ENCODE peak calls at places on chromosomes 7 and 10, in four cellular contexts. N is WTC11, A is BE2C, O is GM10248. P is an unnamed sample.

GRCh38 chr7:522071-522937 is 2.7 kb upstream of the PDGFA start:
- DNase-seq in O (peak), A (no peak), N (peak), P (peak)

GRCh38 chr10:132774905-132775863 is 10.8 kb downstream of the NKX6-2 start:
- DNase-seq in A (no peak), O (no peak), N (no peak), P (no peak)

GRCh38 chr7:31082017-31082416 is 29.9 kb downstream of the ADCYAP1R1 start:
- DNase-seq in O (no peak), A (no peak), N (no peak), P (no peak)

GRCh38 chr10:110147961-110148360 is 59.4 kb upstream of the MXI1 start:
- DNase-seq in N (no peak), A (no peak), O (no peak), P (no peak)

GRCh38 chr10:100364147-100364546 is 17.1 kb downstream of the SCD start:
- DNase-seq in A (no peak), N (no peak), O (no peak), P (no peak)

GRCh38 chr7:73738220-73738611 is 386 bp downstream of the ABHD11 start:
- DNase-seq in O (peak), A (peak), N (peak), P (peak)

GRCh38 chr7:118843456-118843855 is 619.0 kb downstream of the ANKRD7 start:
- DNase-seq in N (no peak), A (no peak), O (no peak), P (no peak)

GRCh38 chr7:143901360-143901709 is 641 bp downstream of the TCAF1 start:
- DNase-seq in N (no peak), A (peak), O (no peak), P (peak)

GRCh38 chr10:1154531-1154930 is 98.3 kb downstream of the WDR37 start:
- DNase-seq in A (no peak), N (no peak), O (no peak), P (no peak)

GRCh38 chr10:19488592-19489280 is 327.5 kb upstream of the PLXDC2 start:
- DNase-seq in N (peak), A (no peak), O (no peak), P (peak)

GRCh38 chr10:13053794-13054462 is 46.0 kb upstream of the OPTN start:
- DNase-seq in O (no peak), N (peak), A (no peak), P (no peak)

GRCh38 chr10:15844517-15844916 is 15.8 kb downstream of the MINDY3 start:
- DNase-seq in O (no peak), A (no peak), N (no peak), P (no peak)

GRCh38 chr10:6065845-6066244 is 3.7 kb upstream of the IL2RA start:
- DNase-seq in N (no peak), O (no peak), A (no peak), P (no peak)

GRCh38 chr7:45192546-45193177 is 35.1 kb downstream of the RAMP3 start:
- DNase-seq in O (no peak), A (no peak), N (no peak), P (no peak)

GRCh38 chr10:688621-689426 is 644 bp downstream of the DIP2C start:
- DNase-seq in N (peak), A (peak), O (no peak), P (peak)

GRCh38 chr7:18693401-18693800 is 197.9 kb downstream of the HDAC9 start:
- DNase-seq in N (no peak), O (no peak), A (peak), P (no peak)
- TF ChIP-seq CTCF in N (no peak), O (no peak), A (peak), P (peak)

DNA sequence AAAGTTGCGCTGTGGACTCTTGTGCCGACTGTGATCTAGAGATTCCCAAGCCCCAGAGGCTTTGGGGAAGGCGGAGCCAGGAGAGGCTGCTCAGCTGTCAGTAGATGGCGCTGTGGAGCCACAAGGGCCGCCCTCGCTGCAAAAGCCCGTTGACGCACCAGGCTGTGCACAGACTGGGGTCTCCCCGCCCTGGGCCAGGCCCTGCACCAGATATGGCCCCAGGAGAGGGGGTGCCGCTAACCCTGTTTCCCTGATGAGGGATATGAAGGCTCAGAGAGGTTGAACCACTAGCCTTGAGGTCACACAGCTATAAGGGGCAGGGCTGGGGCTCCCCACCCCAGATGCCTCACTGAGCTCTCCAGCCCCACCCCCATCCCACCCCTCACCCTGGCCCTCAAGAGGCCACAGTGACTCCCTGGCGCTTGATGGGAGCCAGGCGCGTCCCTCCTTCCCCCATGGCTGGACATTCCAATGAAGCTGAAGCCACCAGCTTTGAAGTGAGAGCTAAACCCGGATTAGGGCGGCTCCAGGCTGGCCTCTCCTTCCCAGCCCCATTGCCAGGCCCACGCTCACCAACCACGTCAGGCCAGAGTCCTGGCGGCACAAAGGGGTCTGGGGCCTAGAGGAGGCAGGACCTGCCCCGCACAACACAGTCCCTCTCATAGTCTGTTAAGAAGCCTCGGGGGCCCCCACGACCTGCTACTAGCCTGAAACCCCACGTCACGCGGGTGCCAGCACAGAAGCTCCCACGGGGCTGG is 26.4 kb downstream of the MYL10 start:
- DNase-seq in O (peak), A (peak), N (peak), P (peak)
- TF ChIP-seq CTCF in O (peak), A (peak), N (peak), P (peak)

DNA sequence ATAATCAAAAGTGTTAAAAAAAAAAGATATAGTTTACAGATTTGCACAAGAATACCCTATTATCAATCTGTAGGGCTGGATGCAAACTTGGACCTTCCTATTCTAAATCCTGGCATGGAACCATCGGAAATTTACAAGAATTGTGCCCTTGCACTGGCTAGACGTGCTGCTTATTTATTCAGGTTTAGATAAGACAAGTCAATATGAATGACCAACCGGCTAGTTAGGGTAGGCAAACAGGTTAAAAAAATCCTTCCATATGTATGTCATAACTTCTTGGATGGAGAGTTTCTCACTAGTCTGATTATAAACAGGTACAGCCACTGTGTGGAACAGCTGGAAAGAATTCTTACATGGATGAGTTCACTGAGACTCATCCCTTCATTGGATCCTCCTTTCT is 41.4 kb downstream of the PKD1L1 start:
- DNase-seq in O (no peak), N (no peak), A (no peak), P (no peak)
- TF ChIP-seq CTCF in O (no peak), N (no peak), A (no peak), P (no peak)

DNA sequence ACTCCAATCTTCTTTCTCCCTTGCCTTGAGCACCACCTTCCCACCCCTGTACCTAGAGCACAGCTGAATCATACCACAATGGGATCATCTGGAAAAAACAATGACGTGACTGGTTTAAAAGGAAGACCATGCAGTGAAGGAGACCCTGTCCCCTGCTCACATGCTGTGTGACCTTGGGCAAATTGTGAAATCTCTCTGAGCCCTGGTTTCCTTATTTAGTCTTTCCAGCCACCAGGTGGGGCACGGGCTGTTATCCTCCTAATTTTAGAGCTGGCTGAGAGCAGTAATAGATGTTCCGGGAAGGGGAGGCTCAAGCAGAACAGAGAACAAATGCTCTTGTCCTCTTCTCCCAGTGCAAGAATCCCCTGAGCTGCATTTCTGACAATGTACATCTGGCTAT is 198.3 kb downstream of the RPS24 start:
- DNase-seq in O (no peak), A (no peak), N (no peak), P (no peak)
- TF ChIP-seq CTCF in O (no peak), A (peak), N (no peak), P (no peak)